ENCODE peak calls at places on chromosomes 2 and 18, in eight cellular contexts. One of them, this sample, is unnamed.

GRCh38 chr2:42385225-42385624 is 24.2 kb upstream of the COX7A2L start:
- DNase-seq in right cardiac atrium: no peak
- DNase-seq in neuronal stem cell: no peak
- DNase-seq in psoas muscle: no peak
- DNase-seq in A673: peak
- DNase-seq in gastrocnemius medialis: no peak
- DNase-seq in stomach: no peak
- DNase-seq in RWPE1: no peak
- DNase-seq in this sample: no peak

GRCh38 chr18:48314694-48315093 is 94.5 kb downstream of the ZBTB7C start:
- DNase-seq in right cardiac atrium: no peak
- DNase-seq in neuronal stem cell: peak
- DNase-seq in psoas muscle: no peak
- DNase-seq in A673: no peak
- DNase-seq in gastrocnemius medialis: no peak
- DNase-seq in stomach: no peak
- DNase-seq in RWPE1: no peak
- DNase-seq in this sample: no peak

GRCh38 chr2:28338754-28339325 is 53.8 kb upstream of the FOSL2 start:
- DNase-seq in right cardiac atrium: no peak
- DNase-seq in neuronal stem cell: no peak
- DNase-seq in psoas muscle: no peak
- DNase-seq in A673: no peak
- DNase-seq in gastrocnemius medialis: no peak
- DNase-seq in stomach: peak
- DNase-seq in RWPE1: no peak
- DNase-seq in this sample: no peak

GRCh38 chr2:157364257-157364974 is 38.8 kb upstream of the ERMN start:
- DNase-seq in right cardiac atrium: no peak
- DNase-seq in neuronal stem cell: no peak
- DNase-seq in psoas muscle: no peak
- DNase-seq in A673: no peak
- DNase-seq in gastrocnemius medialis: no peak
- DNase-seq in stomach: no peak
- DNase-seq in RWPE1: no peak
- DNase-seq in this sample: no peak

GRCh38 chr2:200469708-200470600 is 39.9 kb downstream of the KCTD18 start:
- DNase-seq in right cardiac atrium: no peak
- DNase-seq in neuronal stem cell: peak
- DNase-seq in psoas muscle: no peak
- DNase-seq in A673: no peak
- DNase-seq in gastrocnemius medialis: no peak
- DNase-seq in stomach: no peak
- DNase-seq in RWPE1: no peak
- DNase-seq in this sample: no peak

GRCh38 chr2:28648671-28649395 is 102.8 kb upstream of the PPP1CB start:
- DNase-seq in right cardiac atrium: no peak
- DNase-seq in neuronal stem cell: no peak
- DNase-seq in psoas muscle: no peak
- DNase-seq in A673: no peak
- DNase-seq in gastrocnemius medialis: no peak
- DNase-seq in stomach: no peak
- DNase-seq in RWPE1: no peak
- DNase-seq in this sample: no peak

GRCh38 chr2:160651416-160652200 is 158.0 kb upstream of the RBMS1 start:
- DNase-seq in right cardiac atrium: no peak
- DNase-seq in neuronal stem cell: no peak
- DNase-seq in psoas muscle: no peak
- DNase-seq in A673: no peak
- DNase-seq in gastrocnemius medialis: no peak
- DNase-seq in stomach: no peak
- DNase-seq in RWPE1: no peak
- DNase-seq in this sample: no peak

GRCh38 chr2:187078297-187078696 is 229.3 kb upstream of the ZSWIM2 start:
- DNase-seq in right cardiac atrium: no peak
- DNase-seq in neuronal stem cell: no peak
- DNase-seq in psoas muscle: peak
- DNase-seq in A673: no peak
- DNase-seq in gastrocnemius medialis: no peak
- DNase-seq in stomach: no peak
- DNase-seq in RWPE1: no peak
- DNase-seq in this sample: no peak

GRCh38 chr2:237734905-237735623 is 63.5 kb upstream of the RBM44 start:
- DNase-seq in right cardiac atrium: peak
- DNase-seq in neuronal stem cell: no peak
- DNase-seq in psoas muscle: no peak
- DNase-seq in A673: no peak
- DNase-seq in gastrocnemius medialis: no peak
- DNase-seq in stomach: no peak
- DNase-seq in RWPE1: no peak
- DNase-seq in this sample: no peak

GRCh38 chr2:212539145-212539880 is 711 bp upstream of the ERBB4 start:
- DNase-seq in right cardiac atrium: peak
- DNase-seq in neuronal stem cell: peak
- DNase-seq in psoas muscle: peak
- DNase-seq in A673: peak
- DNase-seq in gastrocnemius medialis: peak
- DNase-seq in stomach: peak
- DNase-seq in RWPE1: peak
- DNase-seq in this sample: no peak

GRCh38 chr2:213227458-213227857 is 56.8 kb upstream of the SPAG16 start:
- DNase-seq in right cardiac atrium: no peak
- DNase-seq in neuronal stem cell: no peak
- DNase-seq in psoas muscle: no peak
- DNase-seq in A673: no peak
- DNase-seq in gastrocnemius medialis: no peak
- DNase-seq in stomach: no peak
- DNase-seq in RWPE1: no peak
- DNase-seq in this sample: no peak

GRCh38 chr2:103809946-103810345 is 1044.0 kb upstream of the POU3F3 start:
- DNase-seq in right cardiac atrium: no peak
- DNase-seq in neuronal stem cell: no peak
- DNase-seq in psoas muscle: no peak
- DNase-seq in A673: peak
- DNase-seq in gastrocnemius medialis: no peak
- DNase-seq in stomach: no peak
- DNase-seq in RWPE1: peak
- DNase-seq in this sample: no peak

GRCh38 chr18:35703043-35703688 is 121.6 kb downstream of the GALNT1 start:
- DNase-seq in right cardiac atrium: no peak
- DNase-seq in neuronal stem cell: no peak
- DNase-seq in psoas muscle: no peak
- DNase-seq in A673: no peak
- DNase-seq in gastrocnemius medialis: no peak
- DNase-seq in stomach: no peak
- DNase-seq in RWPE1: no peak
- DNase-seq in this sample: no peak

GRCh38 chr2:20634430-20635095 is 16.3 kb downstream of the HS1BP3 start:
- DNase-seq in right cardiac atrium: peak
- DNase-seq in neuronal stem cell: no peak
- DNase-seq in psoas muscle: no peak
- DNase-seq in A673: no peak
- DNase-seq in gastrocnemius medialis: no peak
- DNase-seq in stomach: no peak
- DNase-seq in RWPE1: peak
- DNase-seq in this sample: no peak

DNA sequence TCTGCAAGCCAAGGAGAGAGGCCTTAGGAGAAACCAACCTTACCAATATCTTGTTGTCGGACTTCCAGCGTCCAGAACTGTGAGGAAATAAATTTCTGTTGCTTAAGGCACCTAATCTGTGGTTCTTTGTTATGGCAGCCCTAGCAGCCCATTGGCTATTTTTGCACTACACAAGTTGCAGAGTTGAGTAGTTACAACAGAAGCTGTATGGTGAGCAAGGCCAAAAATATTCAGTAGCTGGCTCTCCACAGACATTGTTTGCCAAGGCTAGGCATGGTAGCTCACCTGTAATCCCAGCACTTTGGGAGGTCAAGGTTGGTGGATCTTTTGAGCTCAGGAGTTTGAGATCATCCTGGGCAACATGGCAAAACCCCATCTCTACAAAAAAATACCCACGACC is 27.1 kb upstream of the SCYGR1 start:
- DNase-seq in right cardiac atrium: no peak
- DNase-seq in neuronal stem cell: no peak
- DNase-seq in psoas muscle: no peak
- DNase-seq in A673: no peak
- DNase-seq in gastrocnemius medialis: no peak
- DNase-seq in stomach: no peak
- DNase-seq in RWPE1: peak
- DNase-seq in this sample: no peak
- H3K27ac ChIP-seq in right cardiac atrium: no peak
- H3K27ac ChIP-seq in neuronal stem cell: no peak
- H3K27ac ChIP-seq in psoas muscle: no peak
- H3K27ac ChIP-seq in A673: peak
- H3K27ac ChIP-seq in gastrocnemius medialis: no peak
- H3K27ac ChIP-seq in stomach: no peak
- H3K27ac ChIP-seq in RWPE1: peak
- H3K27ac ChIP-seq in this sample: no peak

GRCh38 chr18:37393945-37394609 is 171.5 kb downstream of the CELF4 start:
- DNase-seq in right cardiac atrium: peak
- DNase-seq in neuronal stem cell: peak
- DNase-seq in psoas muscle: peak
- DNase-seq in A673: peak
- DNase-seq in gastrocnemius medialis: no peak
- DNase-seq in stomach: peak
- DNase-seq in RWPE1: peak
- DNase-seq in this sample: no peak
- H3K27ac ChIP-seq in right cardiac atrium: no peak
- H3K27ac ChIP-seq in neuronal stem cell: no peak
- H3K27ac ChIP-seq in psoas muscle: no peak
- H3K27ac ChIP-seq in A673: no peak
- H3K27ac ChIP-seq in gastrocnemius medialis: no peak
- H3K27ac ChIP-seq in stomach: no peak
- H3K27ac ChIP-seq in RWPE1: peak
- H3K27ac ChIP-seq in this sample: no peak

GRCh38 chr2:231611273-231612198 is 18.9 kb downstream of the TEX44 start:
- DNase-seq in right cardiac atrium: no peak
- DNase-seq in neuronal stem cell: no peak
- DNase-seq in psoas muscle: peak
- DNase-seq in A673: peak
- DNase-seq in gastrocnemius medialis: no peak
- DNase-seq in stomach: peak
- DNase-seq in RWPE1: peak
- DNase-seq in this sample: no peak
- H3K27ac ChIP-seq in right cardiac atrium: peak
- H3K27ac ChIP-seq in neuronal stem cell: no peak
- H3K27ac ChIP-seq in psoas muscle: peak
- H3K27ac ChIP-seq in A673: no peak
- H3K27ac ChIP-seq in gastrocnemius medialis: peak
- H3K27ac ChIP-seq in stomach: peak
- H3K27ac ChIP-seq in RWPE1: peak
- H3K27ac ChIP-seq in this sample: no peak

GRCh38 chr2:118186110-118186857 is 98.0 kb downstream of the INSIG2 start:
- DNase-seq in right cardiac atrium: peak
- DNase-seq in neuronal stem cell: peak
- DNase-seq in psoas muscle: peak
- DNase-seq in A673: peak
- DNase-seq in gastrocnemius medialis: peak
- DNase-seq in stomach: peak
- DNase-seq in RWPE1: peak
- DNase-seq in this sample: peak

GRCh38 chr2:118185210-118186109 is 97.2 kb downstream of the INSIG2 start:
- DNase-seq in right cardiac atrium: peak
- DNase-seq in neuronal stem cell: peak
- DNase-seq in psoas muscle: peak
- DNase-seq in A673: peak
- DNase-seq in gastrocnemius medialis: no peak
- DNase-seq in stomach: peak
- DNase-seq in RWPE1: peak
- DNase-seq in this sample: no peak

GRCh38 chr2:118190365-118190916 is 102.2 kb downstream of the INSIG2 start:
- DNase-seq in right cardiac atrium: no peak
- DNase-seq in neuronal stem cell: no peak
- DNase-seq in psoas muscle: no peak
- DNase-seq in A673: no peak
- DNase-seq in gastrocnemius medialis: no peak
- DNase-seq in stomach: no peak
- DNase-seq in RWPE1: no peak
- DNase-seq in this sample: no peak

GRCh38 chr2:118186858-118187254 is 98.6 kb downstream of the INSIG2 start:
- DNase-seq in right cardiac atrium: no peak
- DNase-seq in neuronal stem cell: no peak
- DNase-seq in psoas muscle: no peak
- DNase-seq in A673: no peak
- DNase-seq in gastrocnemius medialis: no peak
- DNase-seq in stomach: no peak
- DNase-seq in RWPE1: no peak
- DNase-seq in this sample: no peak
- H3K27ac ChIP-seq in right cardiac atrium: peak
- H3K27ac ChIP-seq in neuronal stem cell: peak
- H3K27ac ChIP-seq in psoas muscle: peak
- H3K27ac ChIP-seq in A673: no peak
- H3K27ac ChIP-seq in gastrocnemius medialis: peak
- H3K27ac ChIP-seq in stomach: peak
- H3K27ac ChIP-seq in RWPE1: peak
- H3K27ac ChIP-seq in this sample: peak

DNA sequence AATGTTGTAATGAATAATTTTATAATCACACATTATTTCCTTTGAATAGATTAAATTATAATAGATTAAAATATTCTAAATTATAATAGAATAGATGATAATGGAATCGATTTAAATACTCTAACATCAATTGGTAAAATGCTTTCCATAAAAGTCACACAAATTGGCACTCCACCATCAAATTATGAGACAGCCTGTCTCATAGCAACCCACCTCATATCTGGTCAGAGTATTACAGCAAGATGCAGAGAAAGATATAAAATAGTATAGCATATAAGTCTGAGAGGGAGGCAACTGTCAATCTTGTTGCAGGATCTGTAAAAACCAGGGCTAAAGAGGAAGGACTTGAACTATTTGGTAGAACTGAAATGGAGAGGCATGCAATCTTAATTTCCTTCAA is 98.4 kb upstream of the NCKAP5 start:
- DNase-seq in right cardiac atrium: no peak
- DNase-seq in neuronal stem cell: no peak
- DNase-seq in psoas muscle: no peak
- DNase-seq in A673: no peak
- DNase-seq in gastrocnemius medialis: no peak
- DNase-seq in stomach: no peak
- DNase-seq in RWPE1: no peak
- DNase-seq in this sample: no peak
- H3K27ac ChIP-seq in right cardiac atrium: no peak
- H3K27ac ChIP-seq in neuronal stem cell: no peak
- H3K27ac ChIP-seq in psoas muscle: no peak
- H3K27ac ChIP-seq in A673: no peak
- H3K27ac ChIP-seq in gastrocnemius medialis: no peak
- H3K27ac ChIP-seq in stomach: no peak
- H3K27ac ChIP-seq in RWPE1: no peak
- H3K27ac ChIP-seq in this sample: no peak

GRCh38 chr2:47086571-47086970 is 68.5 kb downstream of the STPG4 start:
- DNase-seq in right cardiac atrium: no peak
- DNase-seq in neuronal stem cell: no peak
- DNase-seq in psoas muscle: no peak
- DNase-seq in A673: no peak
- DNase-seq in gastrocnemius medialis: no peak
- DNase-seq in stomach: no peak
- DNase-seq in RWPE1: no peak
- DNase-seq in this sample: no peak
- H3K27ac ChIP-seq in right cardiac atrium: no peak
- H3K27ac ChIP-seq in neuronal stem cell: no peak
- H3K27ac ChIP-seq in psoas muscle: peak
- H3K27ac ChIP-seq in A673: no peak
- H3K27ac ChIP-seq in gastrocnemius medialis: peak
- H3K27ac ChIP-seq in stomach: no peak
- H3K27ac ChIP-seq in RWPE1: no peak
- H3K27ac ChIP-seq in this sample: no peak

GRCh38 chr2:96264086-96264485 is 1.7 kb downstream of the TMEM127 start:
- DNase-seq in right cardiac atrium: no peak
- DNase-seq in neuronal stem cell: no peak
- DNase-seq in psoas muscle: no peak
- DNase-seq in A673: no peak
- DNase-seq in gastrocnemius medialis: no peak
- DNase-seq in stomach: no peak
- DNase-seq in RWPE1: no peak
- DNase-seq in this sample: no peak
- H3K27ac ChIP-seq in right cardiac atrium: peak
- H3K27ac ChIP-seq in neuronal stem cell: no peak
- H3K27ac ChIP-seq in psoas muscle: peak
- H3K27ac ChIP-seq in A673: no peak
- H3K27ac ChIP-seq in gastrocnemius medialis: peak
- H3K27ac ChIP-seq in stomach: no peak
- H3K27ac ChIP-seq in RWPE1: no peak
- H3K27ac ChIP-seq in this sample: no peak